ENCODE peak calls at places on chromosomes 5 and 9, in four cellular contexts. U is GM23338, W is lower lobe of right lung, I is breast epithelium. R is an unnamed sample.

GRCh38 chr5:16907270-16907669 is 28.8 kb downstream of the MYO10 start:
- DNase-seq in U (no peak), W (no peak), I (no peak), R (no peak)

GRCh38 chr5:142327111-142327842 is 2.5 kb upstream of the SPRY4 start:
- DNase-seq in U (peak; percentile 65), W (no peak), I (no peak), R (no peak)

GRCh38 chr5:134732819-134733218 is 5.5 kb upstream of the CAMLG start:
- DNase-seq in U (no peak), W (no peak), I (no peak), R (no peak)

GRCh38 chr9:37908698-37909186 is 4.8 kb upstream of the SLC25A51 start:
- DNase-seq in U (no peak), W (no peak), I (no peak), R (no peak)

GRCh38 chr5:89241186-89241585 is 358.2 kb upstream of the MEF2C start:
- DNase-seq in U (no peak), W (no peak), I (no peak), R (no peak)

GRCh38 chr9:133682961-133683493 is 46.9 kb downstream of the DBH start:
- DNase-seq in U (no peak), W (peak; percentile 39), I (no peak), R (peak; percentile 16)

GRCh38 chr9:110892689-110893088 is 145.6 kb downstream of the LPAR1 start:
- DNase-seq in U (no peak), W (no peak), I (no peak), R (no peak)

GRCh38 chr9:121857941-121858340 is 206.5 kb downstream of the DAB2IP start:
- DNase-seq in U (no peak), W (no peak), I (peak; percentile 9), R (peak; percentile 5)

GRCh38 chr5:54793612-54794436 is 191.6 kb downstream of the ESM1 start:
- DNase-seq in U (no peak), W (no peak), I (no peak), R (no peak)

GRCh38 chr5:157214399-157214798 is 33.8 kb downstream of the ITK start:
- DNase-seq in U (no peak), W (no peak), I (no peak), R (no peak)

GRCh38 chr5:157215143-157215825 is 34.6 kb downstream of the ITK start:
- DNase-seq in U (no peak), W (no peak), I (no peak), R (peak; percentile 28)

GRCh38 chr5:157217289-157218024 is 36.8 kb downstream of the ITK start:
- DNase-seq in U (no peak), W (no peak), I (no peak), R (no peak)

GRCh38 chr5:157216395-157217142 is 35.9 kb downstream of the ITK start:
- DNase-seq in U (no peak), W (no peak), I (no peak), R (no peak)

GRCh38 chr5:157215826-157216167 is 35.2 kb downstream of the ITK start:
- DNase-seq in U (no peak), W (no peak), I (no peak), R (no peak)
- H3K4me3 ChIP-seq in U (no peak overlapping the region), W (no peak overlapping the region), I (no peak overlapping the region), R (no peak overlapping the region)

DNA sequence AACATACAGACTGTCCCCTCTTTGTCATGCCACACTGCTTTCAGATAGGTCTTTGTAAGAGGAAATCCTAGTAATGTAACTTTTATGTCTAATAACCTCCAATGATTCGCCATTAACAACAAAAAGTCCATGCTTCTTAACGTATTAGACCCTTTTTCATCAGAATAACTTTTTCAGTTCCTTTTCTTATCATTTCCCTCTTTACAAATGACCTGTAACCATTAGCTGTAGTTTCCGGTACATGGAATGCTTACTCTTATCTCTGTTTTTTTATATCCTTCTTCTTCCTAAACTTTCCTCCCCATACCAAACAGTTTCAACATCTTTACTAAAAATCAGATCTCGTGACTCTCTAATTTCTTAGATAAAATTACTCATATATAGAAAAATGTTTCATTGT is 268.9 kb upstream of the TYRP1 start:
- DNase-seq in U (no peak), W (no peak), I (no peak), R (no peak)
- H3K4me1 ChIP-seq in U (peaks cover 6% of the 10 kb centered on the region), W (no peaks in the 10 kb centered on the region), I (no peaks in the 10 kb centered on the region), R (no peaks in the 10 kb centered on the region)

GRCh38 chr9:128901822-128902221 is 19.0 kb upstream of the PHYHD1 start:
- DNase-seq in U (no peak), W (no peak), I (no peak), R (no peak)

GRCh38 chr9:128905964-128906363 is 14.8 kb upstream of the PHYHD1 start:
- DNase-seq in U (no peak), W (no peak), I (no peak), R (no peak)

GRCh38 chr9:128902351-128903078 is 18.3 kb upstream of the PHYHD1 start:
- DNase-seq in U (no peak), W (peak; percentile 66), I (peak; percentile 92), R (peak; percentile 77)

GRCh38 chr9:128903079-128903461 is 17.7 kb upstream of the PHYHD1 start:
- DNase-seq in U (no peak), W (no peak), I (no peak), R (no peak)

GRCh38 chr9:128903871-128904371 is 16.9 kb upstream of the PHYHD1 start:
- DNase-seq in U (no peak), W (no peak), I (no peak), R (no peak)
- H3K27ac ChIP-seq in U (no peak overlapping the region), W (peak overlapping the region; percentile 24), I (peak overlapping the region; percentile 90), R (no peak overlapping the region)

DNA sequence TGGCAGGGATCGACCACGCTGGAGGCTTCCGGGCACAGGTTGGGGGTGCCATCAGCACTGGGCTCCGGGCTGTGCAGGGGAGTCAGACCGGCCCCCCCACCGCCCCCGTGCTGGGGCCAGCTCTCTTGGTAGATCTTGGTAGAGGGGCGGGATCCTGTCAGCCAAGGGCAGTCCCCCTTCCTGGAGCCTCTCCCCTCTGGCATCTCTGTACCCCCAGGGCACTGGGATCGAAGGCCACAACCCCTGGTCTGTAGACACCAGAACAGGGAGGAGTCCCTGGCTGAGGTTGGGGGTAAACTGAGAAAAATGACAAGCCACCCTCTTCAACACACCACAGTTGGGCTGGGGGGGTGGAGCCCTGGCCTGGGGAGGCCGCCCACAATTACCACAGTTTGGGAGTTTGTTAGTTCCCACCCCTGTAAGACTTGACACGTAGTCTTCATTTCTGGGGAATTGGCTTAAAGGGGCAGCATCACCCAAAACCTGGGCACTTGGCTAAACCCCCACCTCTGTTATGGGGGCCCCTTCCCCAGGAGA is 885 bp downstream of the CERCAM start:
- DNase-seq in U (no peak), W (no peak), I (no peak), R (no peak)
- H3K4me3 ChIP-seq in U (peak overlapping the region; percentile 83), W (peak overlapping the region; percentile 98), I (peak overlapping the region; percentile 96), R (no peak overlapping the region)

GRCh38 chr5:154757647-154758406 is 2.6 kb downstream of the LARP1 start:
- DNase-seq in U (no peak), W (no peak), I (no peak), R (peak; percentile 60)
- H3K4me1 ChIP-seq in U (peaks cover 65% of the 10 kb centered on the region), W (peaks cover 69% of the 10 kb centered on the region), I (peaks cover 3% of the 10 kb centered on the region), R (peaks cover 5% of the 10 kb centered on the region)

DNA sequence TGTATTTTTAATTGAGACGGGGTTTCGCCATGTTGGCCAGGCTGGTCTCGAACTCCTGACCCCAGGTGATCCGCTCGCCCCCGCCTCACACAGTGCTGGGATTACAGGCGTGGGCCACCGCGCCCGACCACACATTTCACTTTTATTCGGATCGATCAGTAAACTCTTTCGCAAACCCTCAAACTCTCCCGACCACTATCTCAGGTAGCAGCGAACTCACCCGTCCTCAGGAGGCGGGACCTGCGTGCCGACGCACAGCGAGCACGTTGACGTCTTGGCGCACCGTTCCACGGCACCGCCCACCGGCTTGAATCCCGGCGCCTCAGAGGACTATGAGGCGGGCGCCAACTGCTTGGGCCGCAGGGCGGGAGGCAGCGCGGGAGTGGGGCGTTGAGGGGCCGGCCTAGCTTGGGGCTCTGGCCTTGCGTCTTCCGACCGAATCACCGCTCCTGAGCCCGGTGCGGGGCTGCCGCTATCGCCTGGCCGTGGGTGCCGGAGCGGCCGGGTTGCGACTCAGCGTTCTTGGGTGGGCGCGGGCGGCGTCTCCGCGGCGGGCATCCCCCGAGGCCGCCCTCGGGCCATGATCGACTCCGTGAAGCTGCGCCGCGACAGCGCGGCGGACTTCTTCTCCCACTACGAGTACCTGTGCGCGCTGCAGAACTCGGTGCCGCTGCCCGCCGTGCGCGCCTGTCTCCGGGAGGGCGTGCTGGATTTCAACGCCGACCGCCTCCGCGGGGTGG is at the start of gene CEP78:
- DNase-seq in U (peak; percentile 98), W (peak; percentile 96), I (peak; percentile 84), R (peak; percentile 93)
- H3K27ac ChIP-seq in U (peak within 1 kb of the TSS; percentile 81), W (peak within 1 kb of the TSS; percentile 79), I (peak within 1 kb of the TSS; percentile 90), R (peak within 1 kb of the TSS; percentile 75)

GRCh38 chr9:95055337-95055850 is 262.1 kb downstream of the FANCC start:
- DNase-seq in U (no peak), W (no peak), I (no peak), R (no peak)
- H3K4me3 ChIP-seq in U (no peak overlapping the region), W (peak overlapping the region; percentile 1), I (no peak overlapping the region), R (no peak overlapping the region)